ENCODE peak calls at places on chromosomes 5 and 9, in ten cellular contexts. F, Q, P, C, B, E, J, K, O and I are unnamed samples.

GRCh38 chr5:61479850-61480614 is 148.0 kb downstream of the ZSWIM6 start:
- DNase-seq in J (no peak), B (no peak), Q (no peak), C (no peak), O (no peak), P (no peak), F (no peak), K (no peak), E (no peak), I (no peak)

GRCh38 chr5:123732261-123732660 is 220.3 kb downstream of the CSNK1G3 start:
- DNase-seq in E (no peak), Q (no peak), J (no peak), F (no peak), C (no peak), P (no peak), O (no peak), K (no peak), B (no peak), I (no peak)

GRCh38 chr9:78397045-78397843 is 100.3 kb downstream of the PSAT1 start:
- DNase-seq in J (no peak), O (no peak), P (no peak), C (no peak), B (no peak), Q (no peak), F (no peak), K (no peak), E (no peak), I (no peak)

GRCh38 chr5:127826011-127826410 is 122.8 kb downstream of the CCDC192 start:
- DNase-seq in C (no peak), B (no peak), F (no peak), J (no peak), P (no peak), Q (no peak), K (no peak), O (no peak), E (no peak), I (no peak)

GRCh38 chr9:131732636-131733340 is 7.1 kb downstream of the RAPGEF1 start:
- DNase-seq in B (no peak), P (no peak), E (no peak), K (no peak), Q (no peak), O (no peak), C (no peak), J (no peak), F (no peak), I (no peak)

GRCh38 chr5:38765461-38765861 is 80.4 kb upstream of the OSMR start:
- DNase-seq in E (no peak), K (no peak), Q (no peak), F (no peak), J (no peak), C (no peak), B (no peak), P (no peak), O (no peak), I (no peak)

GRCh38 chr9:71685394-71685793 is 82.9 kb downstream of the CEMIP2 start:
- DNase-seq in B (peak), E (no peak), C (no peak), P (no peak), F (no peak), O (no peak), J (no peak), Q (no peak), K (no peak), I (no peak)

GRCh38 chr5:154110781-154111180 is 72.0 kb downstream of the MFAP3 start:
- DNase-seq in B (no peak), K (no peak), E (no peak), C (no peak), O (no peak), Q (no peak), P (no peak), J (no peak), F (no peak), I (no peak)

GRCh38 chr5:53438079-53438478 is 42.4 kb upstream of the FST start:
- DNase-seq in O (no peak), C (no peak), B (no peak), K (no peak), J (no peak), E (no peak), P (no peak), F (no peak), Q (no peak), I (no peak)
- TF ChIP-seq POLR2AphosphoS5 in O (no peak), C (no peak), B (no peak), K (no peak), J (no peak), E (no peak), P (no peak), F (no peak), Q (no peak), I (no peak)

GRCh38 chr5:20215257-20215656 is 227.3 kb upstream of the CDH18 start:
- DNase-seq in K (no peak), F (no peak), C (no peak), B (no peak), P (no peak), E (no peak), O (no peak), J (no peak), Q (no peak), I (no peak)
- TF ChIP-seq POLR2AphosphoS5 in K (no peak), F (no peak), C (no peak), B (no peak), P (no peak), E (no peak), O (no peak), J (no peak), Q (no peak), I (no peak)

GRCh38 chr9:122080986-122081385 is 12.1 kb downstream of the TTLL11 start:
- DNase-seq in E (no peak), J (no peak), P (no peak), K (no peak), F (no peak), B (no peak), O (no peak), C (no peak), Q (no peak), I (no peak)
- TF ChIP-seq POLR2AphosphoS5 in E (no peak), J (no peak), P (no peak), K (no peak), F (no peak), B (no peak), O (no peak), C (peak), Q (no peak), I (no peak)

DNA sequence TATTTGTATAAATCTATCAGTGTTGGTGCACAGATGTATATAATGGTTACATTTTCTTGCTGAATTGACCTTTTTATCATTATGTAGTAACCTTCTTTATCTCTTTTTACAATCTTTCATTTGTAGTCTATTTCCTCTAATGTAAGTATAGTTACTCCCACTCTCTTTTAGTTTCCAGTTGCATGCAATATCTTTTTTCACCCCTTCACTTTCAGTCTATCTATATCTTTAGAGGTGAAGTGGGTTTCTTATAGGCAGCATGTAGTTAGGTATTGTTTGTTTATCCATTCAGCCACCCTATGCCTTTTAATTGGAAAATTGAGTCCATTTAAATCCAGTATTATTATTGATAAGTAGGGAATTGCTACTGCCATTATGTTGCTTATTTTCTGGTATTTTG is 6.1 kb upstream of the EMB start:
- DNase-seq in P (no peak), O (no peak), E (no peak), K (no peak), F (no peak), B (no peak), Q (no peak), J (no peak), C (no peak), I (no peak)
- TF ChIP-seq POLR2AphosphoS5 in P (no peak), O (no peak), E (no peak), K (no peak), F (no peak), B (no peak), Q (no peak), J (no peak), C (no peak), I (no peak)

GRCh38 chr5:143596500-143596820 is 193.0 kb upstream of the NR3C1 start:
- DNase-seq in C (no peak), O (no peak), E (no peak), J (no peak), B (no peak), K (no peak), P (no peak), F (no peak), Q (no peak), I (no peak)

GRCh38 chr5:143596824-143597223 is 193.3 kb upstream of the NR3C1 start:
- DNase-seq in K (no peak), Q (no peak), E (no peak), P (no peak), O (no peak), B (no peak), C (no peak), F (no peak), J (no peak), I (no peak)

GRCh38 chr5:143593723-143594122 is 190.2 kb upstream of the NR3C1 start:
- DNase-seq in E (no peak), K (no peak), O (no peak), J (no peak), B (no peak), F (no peak), Q (no peak), C (no peak), P (no peak), I (peak)

GRCh38 chr5:143592648-143593047 is 189.2 kb upstream of the NR3C1 start:
- DNase-seq in C (no peak), O (no peak), B (peak), F (no peak), E (no peak), J (no peak), K (no peak), P (no peak), Q (no peak), I (no peak)

DNA sequence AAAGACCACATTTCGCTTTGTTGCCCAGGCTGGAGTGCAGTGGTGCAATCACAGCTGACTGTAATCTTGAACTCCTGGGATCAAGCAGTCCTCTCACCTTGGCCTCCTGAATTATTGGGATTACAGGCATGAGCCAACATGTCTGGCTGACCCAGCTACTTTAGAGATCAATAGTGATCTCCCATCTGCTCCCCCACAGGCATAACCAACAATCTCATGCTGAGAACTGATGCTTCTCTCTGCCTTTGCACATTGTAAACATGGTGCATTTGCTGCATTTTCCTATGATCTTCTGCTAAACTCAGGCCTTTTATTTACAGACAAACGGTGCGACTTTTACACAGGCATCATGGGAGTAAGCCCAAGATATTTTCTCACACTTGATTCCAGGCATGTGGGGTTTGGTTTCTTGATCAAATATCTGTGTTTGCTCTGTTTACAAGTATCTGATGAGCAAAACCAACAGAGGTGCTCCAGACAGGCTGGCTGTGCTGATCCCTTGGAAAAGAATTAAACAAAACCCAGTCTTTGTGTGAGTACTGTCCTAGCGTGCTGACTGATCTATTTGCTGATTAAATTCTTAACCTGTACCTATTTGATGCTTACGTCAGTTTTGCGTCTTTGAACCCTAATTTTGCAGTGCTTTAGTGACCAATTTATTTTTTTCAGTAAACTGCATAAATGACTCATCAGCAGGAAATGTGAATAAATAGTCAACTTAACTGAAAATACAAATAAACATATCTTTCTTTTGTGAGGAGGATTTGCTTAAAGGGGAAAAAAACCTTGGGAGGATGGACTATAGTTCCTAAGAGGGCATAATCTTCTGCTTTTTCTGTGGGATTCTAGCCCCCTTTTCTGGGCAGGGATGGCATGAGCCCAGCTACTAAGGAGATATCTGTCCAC is 191.7 kb upstream of the NR3C1 start:
- DNase-seq in Q (no peak), O (no peak), F (no peak), P (no peak), C (no peak), K (peak), B (no peak), E (peak), J (no peak), I (peak)
- TF ChIP-seq POLR2AphosphoS5 in Q (no peak), O (no peak), F (no peak), P (no peak), C (no peak), K (no peak), B (no peak), E (peak), J (peak), I (no peak)